ENCODE peak calls at places on chromosomes 7 and 10, in four cellular contexts. O, Q, A and B are unnamed samples.
A peak's percentile ranks its signal among the peaks of the same experiment; 100 is the strongest.

GRCh38 chr10:60708666-60709065 is 69.6 kb upstream of the CDK1 start:
- DNase-seq in Q (no peak), O (no peak), A (no peak), B (no peak)

GRCh38 chr7:74351836-74352235 is 62.6 kb downstream of the CLIP2 start:
- DNase-seq in O (no peak), A (no peak), Q (no peak), B (no peak)

GRCh38 chr10:22321156-22321711 is 335 bp downstream of the BMI1 start:
- DNase-seq in O (peak; percentile 60), A (peak; percentile 80), Q (peak; percentile 52), B (peak; percentile 55)

GRCh38 chr7:98075801-98076200 is 30.9 kb upstream of the LMTK2 start:
- DNase-seq in O (no peak), A (no peak), Q (no peak), B (no peak)

GRCh38 chr7:1804310-1804709 is 134.2 kb downstream of the ELFN1 start:
- DNase-seq in Q (no peak), O (no peak), A (no peak), B (no peak)

GRCh38 chr7:33692956-33693355 is 212.4 kb upstream of the BMPER start:
- DNase-seq in Q (no peak), O (peak; percentile 92), A (peak; percentile 78), B (no peak)

GRCh38 chr10:68542046-68542445 is 14.7 kb upstream of the SLC25A16 start:
- DNase-seq in Q (no peak), O (peak; percentile 21), A (peak; percentile 18), B (no peak)

GRCh38 chr10:52779541-52780390 is 7.2 kb upstream of the MBL2 start:
- DNase-seq in Q (no peak), O (peak; percentile 59), A (peak; percentile 89), B (no peak)

GRCh38 chr7:55591282-55591931 is 19.1 kb upstream of the VOPP1 start:
- DNase-seq in A (peak; percentile 4), O (no peak), Q (no peak), B (no peak)

GRCh38 chr10:49164587-49165188 is 23.5 kb downstream of the TMEM273 start:
- DNase-seq in Q (no peak), A (peak; percentile 67), O (no peak), B (no peak)

GRCh38 chr7:36037121-36037662 is 115.9 kb upstream of the EEPD1 start:
- DNase-seq in Q (no peak), A (no peak), O (peak; percentile 92), B (no peak)